ENCODE peak calls at places on chromosome 13, in nine cellular contexts. R, G, Y, P, J, K, M, Z and B are unnamed samples.

GRCh38 chr13:88097541-88097940 is 426.4 kb downstream of the SLITRK5 start:
- DNase-seq in G (no peak), P (no peak), Z (no peak), J (no peak), Y (no peak), M (no peak), K (no peak), R (no peak), B (no peak)

GRCh38 chr13:74206061-74206561 is 71.9 kb upstream of the KLF12 start:
- DNase-seq in J (no peak), G (peak), P (peak), K (no peak), M (no peak), Y (no peak), Z (peak), R (no peak), B (peak)

GRCh38 chr13:73039201-73040108 is 19.4 kb upstream of the KLF5 start:
- DNase-seq in K (no peak), M (no peak), J (no peak), Y (no peak), G (no peak), R (no peak), Z (peak), P (no peak), B (no peak)

GRCh38 chr13:44763604-44764311 is 187.6 kb upstream of the TSC22D1 start:
- DNase-seq in Y (no peak), R (no peak), M (peak), K (no peak), G (peak), P (no peak), J (no peak), Z (no peak), B (no peak)

GRCh38 chr13:74226791-74227475 is 92.7 kb upstream of the KLF12 start:
- DNase-seq in R (no peak), P (no peak), J (no peak), Z (peak), K (no peak), M (no peak), Y (no peak), G (peak), B (no peak)

GRCh38 chr13:51629711-51630575 is 45.7 kb downstream of the WDFY2 start:
- DNase-seq in Y (no peak), P (no peak), Z (peak), K (no peak), G (peak), M (no peak), J (no peak), R (no peak), B (no peak)

GRCh38 chr13:94620286-94620896 is 18.7 kb downstream of the GPR180 start:
- DNase-seq in K (no peak), R (peak), Z (peak), G (peak), Y (no peak), M (no peak), P (peak), J (peak), B (no peak)

GRCh38 chr13:92074658-92075057 is 676.2 kb downstream of the GPC5 start:
- DNase-seq in R (peak), K (no peak), G (no peak), M (no peak), P (peak), J (peak), Y (no peak), Z (no peak), B (no peak)

GRCh38 chr13:40194204-40194806 is 472.1 kb downstream of the FOXO1 start:
- DNase-seq in R (no peak), Z (peak), J (no peak), M (no peak), Y (no peak), K (no peak), G (peak), P (no peak), B (no peak)

GRCh38 chr13:99655351-99656091 is 154.2 kb downstream of the TM9SF2 start:
- DNase-seq in K (no peak), R (no peak), J (no peak), P (peak), G (peak), Y (no peak), Z (peak), M (no peak), B (no peak)

GRCh38 chr13:111955412-111955769 is 111.6 kb upstream of the SOX1 start:
- DNase-seq in R (no peak), G (no peak), P (no peak), Z (no peak), K (no peak), M (no peak), J (no peak), Y (no peak), B (no peak)

GRCh38 chr13:50993908-50994307 is 84.3 kb downstream of the RNASEH2B start:
- DNase-seq in M (no peak), J (no peak), K (no peak), Z (peak), R (no peak), P (no peak), Y (peak), G (peak), B (no peak)

GRCh38 chr13:23180711-23181110 is at the start of gene SGCG:
- DNase-seq in J (no peak), K (no peak), R (no peak), P (no peak), Z (peak), Y (no peak), G (peak), M (no peak), B (no peak)

DNA sequence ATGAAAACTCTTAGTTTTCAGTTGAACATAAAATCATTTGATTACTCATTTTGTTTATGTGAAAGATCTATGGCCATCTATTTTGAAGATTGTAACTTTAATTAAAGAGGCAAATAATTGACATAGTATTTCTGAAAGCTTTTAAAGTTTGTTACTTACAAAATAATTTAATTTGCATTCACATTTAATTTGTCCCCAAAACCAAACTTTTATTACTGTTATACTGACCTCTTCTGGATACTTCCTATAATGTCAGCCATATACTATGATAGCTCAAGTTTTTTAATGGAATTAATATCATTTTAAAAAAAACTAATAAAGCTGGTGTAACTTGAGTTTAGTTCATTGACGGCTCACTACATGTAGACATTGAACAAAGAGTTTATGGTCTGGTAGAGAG is 4.9 kb upstream of the SGCG start:
- DNase-seq in P (peak), G (peak), K (no peak), R (no peak), M (no peak), Z (no peak), J (no peak), Y (no peak), B (no peak)
- TF ChIP-seq CTCF in P (peak), G (no peak), K (peak), R (peak), M (no peak), Z (peak), J (peak), Y (no peak), B (peak)

DNA sequence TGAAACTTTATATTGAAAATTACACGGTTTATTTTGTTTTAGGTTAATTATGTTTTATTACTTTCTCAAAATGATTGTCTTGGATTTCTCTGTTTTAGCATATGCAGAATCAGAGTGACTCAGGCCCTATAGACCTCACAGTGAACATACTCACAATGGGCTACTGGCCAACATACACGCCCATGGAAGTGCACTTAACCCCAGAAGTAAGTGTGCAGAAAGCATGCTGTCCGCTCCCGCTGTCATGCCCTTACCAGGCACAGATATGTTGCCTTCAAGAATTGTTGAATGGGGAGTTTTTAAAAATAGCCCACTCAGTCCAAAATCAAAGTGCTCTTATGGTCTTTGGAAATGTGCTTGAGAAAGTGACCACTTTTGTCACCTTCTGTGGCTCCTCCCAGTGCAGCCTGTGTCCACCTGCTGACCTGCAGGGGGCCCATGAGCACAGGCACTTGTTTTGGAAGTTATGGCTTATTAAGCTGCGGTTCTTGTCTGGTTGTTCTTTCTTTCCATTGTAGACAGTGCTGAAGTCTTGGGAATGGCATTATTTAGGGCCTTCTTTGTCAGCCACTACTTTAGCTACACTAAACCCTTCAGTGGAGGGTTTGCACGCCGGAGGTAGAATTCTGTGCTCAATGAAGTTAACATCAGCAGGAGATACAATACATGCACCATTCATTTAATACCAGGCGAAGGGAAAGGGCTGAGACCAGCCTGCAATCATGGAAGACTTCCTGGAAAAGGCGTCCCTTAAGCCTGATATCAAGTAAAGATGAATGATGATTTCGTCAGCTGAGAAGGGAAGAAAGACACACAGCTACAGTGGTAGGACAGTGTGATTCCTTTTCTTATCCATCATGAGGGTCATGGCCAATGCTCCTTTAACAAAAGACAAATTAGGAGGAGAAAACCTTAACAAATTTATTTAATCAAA is 36.7 kb downstream of the CUL4A start:
- DNase-seq in K (no peak), P (no peak), G (peak), R (peak), Z (peak), Y (no peak), J (no peak), M (no peak), B (no peak)
- TF ChIP-seq CTCF in K (peak), P (peak), G (peak), R (no peak), Z (peak), Y (no peak), J (no peak), M (peak), B (peak)

GRCh38 chr13:53201454-53202225 is 173.0 kb downstream of the OLFM4 start:
- DNase-seq in Z (no peak), P (no peak), Y (no peak), R (peak), M (no peak), G (no peak), J (peak), K (peak), B (no peak)

GRCh38 chr13:53204598-53204997 is 176.0 kb downstream of the OLFM4 start:
- DNase-seq in K (no peak), M (no peak), J (no peak), P (no peak), Y (no peak), R (no peak), Z (no peak), G (no peak), B (no peak)

GRCh38 chr13:53200498-53201453 is 172.2 kb downstream of the OLFM4 start:
- DNase-seq in M (peak), R (peak), G (peak), P (no peak), Y (no peak), Z (peak), J (peak), K (peak), B (no peak)

DNA sequence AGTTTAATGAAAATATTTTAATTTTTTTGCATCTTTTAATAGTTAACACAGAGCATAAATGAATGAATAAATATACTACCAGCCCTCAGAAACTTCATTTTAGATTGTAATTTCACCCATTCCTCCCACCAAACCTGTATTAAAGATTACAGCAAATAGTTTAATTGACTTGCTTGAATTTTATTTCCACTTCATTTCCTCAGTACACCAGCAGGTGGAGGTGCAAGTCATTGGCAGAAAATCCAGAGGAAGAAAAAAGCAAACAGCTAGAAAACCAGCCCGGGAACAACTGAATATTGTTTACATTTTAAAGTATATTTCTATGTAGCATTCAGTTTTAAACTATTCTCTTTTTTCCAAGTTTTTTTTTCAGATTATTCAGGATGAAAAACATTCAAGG is 177.8 kb downstream of the OLFM4 start:
- DNase-seq in J (no peak), P (no peak), G (no peak), Y (no peak), R (no peak), K (no peak), Z (no peak), M (no peak), B (no peak)
- TF ChIP-seq CTCF in J (peak), P (peak), G (no peak), Y (no peak), R (peak), K (peak), Z (peak), M (no peak), B (peak)

GRCh38 chr13:98189841-98190505 is 12.9 kb upstream of the RNF113B start:
- DNase-seq in Y (no peak), M (no peak), K (no peak), J (no peak), P (no peak), G (no peak), Z (no peak), R (no peak), B (no peak)
- TF ChIP-seq CTCF in Y (no peak), M (no peak), K (peak), J (no peak), P (peak), G (no peak), Z (peak), R (no peak), B (no peak)

DNA sequence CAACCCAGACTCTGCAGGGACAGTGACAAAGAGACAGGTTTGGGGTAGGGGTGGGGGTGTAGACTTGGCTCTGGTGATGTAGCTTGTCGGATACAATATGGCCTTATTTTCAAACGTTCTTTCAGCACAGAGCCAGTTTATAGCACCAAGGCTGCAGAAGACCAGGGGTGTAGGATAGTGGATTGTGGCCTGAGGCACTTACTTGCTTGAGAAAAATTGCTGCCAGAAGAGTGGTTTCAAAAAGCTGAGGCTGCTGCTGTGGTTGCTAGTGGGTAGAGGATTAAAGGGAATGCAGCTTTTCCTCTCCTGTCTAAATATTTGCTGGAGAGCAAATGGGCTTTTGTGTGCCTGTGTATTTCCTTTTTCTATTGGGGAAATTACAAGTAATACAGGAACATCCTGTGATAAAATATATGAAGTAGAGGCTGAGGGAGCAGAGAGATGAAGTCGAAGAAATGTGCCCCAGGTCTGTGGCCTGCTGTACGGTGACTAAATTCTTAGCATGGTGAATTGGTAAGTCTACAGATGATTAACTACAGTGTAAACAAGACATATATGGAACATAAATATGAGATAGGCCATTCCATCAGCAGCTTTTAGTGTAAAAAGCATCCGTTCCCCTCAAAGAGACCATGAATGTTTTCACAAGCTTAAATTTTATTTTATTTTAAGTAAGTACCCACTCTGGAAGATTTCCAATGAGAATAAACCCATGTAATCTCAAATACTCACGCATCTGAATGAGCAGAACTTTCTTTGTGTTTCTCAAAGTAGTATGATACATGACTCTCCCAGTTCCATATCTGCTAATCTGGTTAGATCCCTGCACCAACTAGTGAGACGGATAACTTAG is 112.9 kb downstream of the LRCH1 start:
- DNase-seq in J (no peak), Y (no peak), K (no peak), M (no peak), P (peak), Z (no peak), G (no peak), R (no peak), B (no peak)
- TF ChIP-seq CTCF in J (no peak), Y (no peak), K (no peak), M (no peak), P (no peak), Z (no peak), G (no peak), R (no peak), B (no peak)

GRCh38 chr13:25423831-25424230 is 52.1 kb downstream of the ATP8A2 start:
- DNase-seq in R (no peak), Z (no peak), K (no peak), G (no peak), P (no peak), Y (no peak), J (no peak), M (no peak), B (no peak)
- TF ChIP-seq CTCF in R (no peak), Z (no peak), K (no peak), G (no peak), P (no peak), Y (no peak), J (no peak), M (no peak), B (no peak)

DNA sequence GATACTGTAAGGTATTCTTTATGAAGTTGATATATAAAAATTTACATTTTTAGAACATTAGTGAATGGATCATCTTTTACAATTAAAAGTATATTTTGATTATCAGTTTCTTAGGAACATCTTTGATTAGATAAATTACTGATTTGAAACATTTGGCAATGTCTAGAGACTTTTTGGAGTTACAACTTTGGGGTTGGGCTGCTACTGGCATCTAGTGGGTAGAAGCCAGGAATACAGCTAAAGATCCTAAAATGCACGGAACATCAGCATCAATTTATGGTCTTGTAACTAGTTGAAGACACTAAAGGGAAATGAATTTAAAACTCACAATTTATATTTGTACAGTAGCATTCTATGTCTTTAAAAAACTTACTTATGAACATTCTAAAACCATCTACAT is 19.9 kb downstream of the POMP start:
- DNase-seq in G (peak), K (no peak), J (no peak), Z (no peak), R (no peak), P (no peak), Y (no peak), M (no peak), B (no peak)
- TF ChIP-seq CTCF in G (peak), K (peak), J (no peak), Z (peak), R (no peak), P (peak), Y (no peak), M (no peak), B (peak)

DNA sequence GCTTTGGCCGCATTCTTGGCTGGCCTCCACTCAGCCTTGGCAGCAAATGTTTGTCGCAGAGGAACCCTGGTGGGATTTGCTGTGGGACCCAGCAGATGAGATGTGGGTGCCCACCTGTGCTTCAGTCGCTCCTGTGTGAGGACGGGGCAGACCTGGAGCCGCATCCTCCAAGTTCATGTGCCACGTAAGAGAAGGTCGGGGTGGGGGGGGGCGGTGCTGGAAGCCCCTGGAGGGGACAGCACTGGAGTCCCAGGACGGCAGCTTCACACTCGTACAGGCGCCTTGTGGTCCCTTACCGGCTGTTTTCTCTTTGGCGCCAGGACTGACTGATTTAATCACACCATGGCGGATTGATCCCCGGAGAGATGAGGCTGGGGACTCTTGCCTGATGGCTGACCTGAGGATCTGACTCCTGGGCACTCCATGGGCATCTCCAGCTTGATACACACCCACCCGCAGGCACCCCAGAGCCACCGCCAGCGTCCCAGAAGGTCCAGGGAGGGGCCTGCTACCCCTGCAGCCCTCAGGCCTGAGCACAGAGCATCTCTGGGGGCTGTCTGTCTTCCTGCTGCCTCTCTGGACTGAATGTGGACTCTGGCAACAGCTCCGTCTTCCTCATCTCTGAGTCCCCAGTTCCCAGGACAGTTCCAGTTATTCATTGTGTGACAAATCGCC is 10.0 kb upstream of the GRTP1 start:
- DNase-seq in R (no peak), K (no peak), M (no peak), J (no peak), Z (no peak), Y (no peak), P (no peak), G (no peak), B (no peak)
- TF ChIP-seq CTCF in R (no peak), K (no peak), M (no peak), J (no peak), Z (no peak), Y (no peak), P (no peak), G (no peak), B (no peak)

GRCh38 chr13:86974995-86975328 is 696.2 kb upstream of the SLITRK5 start:
- DNase-seq in G (no peak), P (no peak), R (no peak), Z (no peak), K (no peak), Y (no peak), J (peak), M (no peak), B (no peak)
- TF ChIP-seq CTCF in G (no peak), P (peak), R (no peak), Z (no peak), K (peak), Y (no peak), J (no peak), M (no peak), B (peak)